ENCODE peak calls at places on chromosome 12, in eight cellular contexts. One of them, this sample, is unnamed.

GRCh38 chr12:124304314-124304790 is 9.5 kb downstream of the RFLNA start:
- DNase-seq in HL-60: no peak
- DNase-seq in activated CD4-positive, CD25-positive, alpha-beta regulatory T cell treated with anti-CD3 and anti-CD28 coated beads, Interleukin-2, amount 50 U/mL, for 72 hours: no peak
- DNase-seq in A172: no peak
- DNase-seq in upper lobe of right lung: no peak
- DNase-seq in T-helper 9 cell: no peak
- DNase-seq in lower lobe of right lung: peak
- DNase-seq in DMS79: no peak
- DNase-seq in this sample: no peak

GRCh38 chr12:41940571-41940970 is 204.1 kb downstream of the GXYLT1 start:
- DNase-seq in lower lobe of right lung: no peak
- DNase-seq in T-helper 9 cell: no peak
- DNase-seq in HL-60: no peak
- DNase-seq in A172: no peak
- DNase-seq in upper lobe of right lung: no peak
- DNase-seq in activated CD4-positive, CD25-positive, alpha-beta regulatory T cell treated with anti-CD3 and anti-CD28 coated beads, Interleukin-2, amount 50 U/mL, for 72 hours: no peak
- DNase-seq in DMS79: no peak
- DNase-seq in this sample: no peak

GRCh38 chr12:39357046-39357445 is 85.9 kb downstream of the KIF21A start:
- DNase-seq in lower lobe of right lung: no peak
- DNase-seq in T-helper 9 cell: no peak
- DNase-seq in upper lobe of right lung: no peak
- DNase-seq in DMS79: no peak
- DNase-seq in activated CD4-positive, CD25-positive, alpha-beta regulatory T cell treated with anti-CD3 and anti-CD28 coated beads, Interleukin-2, amount 50 U/mL, for 72 hours: no peak
- DNase-seq in HL-60: no peak
- DNase-seq in A172: no peak
- DNase-seq in this sample: no peak

GRCh38 chr12:50083301-50083700 is 1.8 kb upstream of the SMARCD1 start:
- DNase-seq in activated CD4-positive, CD25-positive, alpha-beta regulatory T cell treated with anti-CD3 and anti-CD28 coated beads, Interleukin-2, amount 50 U/mL, for 72 hours: no peak
- DNase-seq in upper lobe of right lung: no peak
- DNase-seq in T-helper 9 cell: no peak
- DNase-seq in DMS79: no peak
- DNase-seq in HL-60: no peak
- DNase-seq in A172: no peak
- DNase-seq in lower lobe of right lung: peak
- DNase-seq in this sample: no peak

GRCh38 chr12:113285679-113286645 is 48.9 kb downstream of the SLC8B1 start:
- DNase-seq in A172: no peak
- DNase-seq in activated CD4-positive, CD25-positive, alpha-beta regulatory T cell treated with anti-CD3 and anti-CD28 coated beads, Interleukin-2, amount 50 U/mL, for 72 hours: no peak
- DNase-seq in lower lobe of right lung: no peak
- DNase-seq in HL-60: no peak
- DNase-seq in DMS79: no peak
- DNase-seq in upper lobe of right lung: no peak
- DNase-seq in T-helper 9 cell: no peak
- DNase-seq in this sample: no peak

GRCh38 chr12:5783274-5783920 is 161.7 kb downstream of the ANO2 start:
- DNase-seq in T-helper 9 cell: no peak
- DNase-seq in DMS79: peak
- DNase-seq in activated CD4-positive, CD25-positive, alpha-beta regulatory T cell treated with anti-CD3 and anti-CD28 coated beads, Interleukin-2, amount 50 U/mL, for 72 hours: no peak
- DNase-seq in lower lobe of right lung: no peak
- DNase-seq in A172: no peak
- DNase-seq in HL-60: no peak
- DNase-seq in upper lobe of right lung: no peak
- DNase-seq in this sample: peak

GRCh38 chr12:114316076-114316475 is 89.9 kb downstream of the TBX5 start:
- DNase-seq in DMS79: no peak
- DNase-seq in activated CD4-positive, CD25-positive, alpha-beta regulatory T cell treated with anti-CD3 and anti-CD28 coated beads, Interleukin-2, amount 50 U/mL, for 72 hours: no peak
- DNase-seq in upper lobe of right lung: no peak
- DNase-seq in T-helper 9 cell: no peak
- DNase-seq in lower lobe of right lung: no peak
- DNase-seq in HL-60: no peak
- DNase-seq in A172: peak
- DNase-seq in this sample: peak

GRCh38 chr12:27844427-27845090 is 64.5 kb upstream of the MANSC4 start:
- DNase-seq in A172: no peak
- DNase-seq in upper lobe of right lung: no peak
- DNase-seq in lower lobe of right lung: no peak
- DNase-seq in T-helper 9 cell: no peak
- DNase-seq in DMS79: no peak
- DNase-seq in HL-60: no peak
- DNase-seq in activated CD4-positive, CD25-positive, alpha-beta regulatory T cell treated with anti-CD3 and anti-CD28 coated beads, Interleukin-2, amount 50 U/mL, for 72 hours: no peak
- DNase-seq in this sample: no peak

GRCh38 chr12:92470608-92471021 is 232.2 kb upstream of the PLEKHG7 start:
- DNase-seq in A172: no peak
- DNase-seq in upper lobe of right lung: no peak
- DNase-seq in T-helper 9 cell: no peak
- DNase-seq in activated CD4-positive, CD25-positive, alpha-beta regulatory T cell treated with anti-CD3 and anti-CD28 coated beads, Interleukin-2, amount 50 U/mL, for 72 hours: no peak
- DNase-seq in lower lobe of right lung: no peak
- DNase-seq in HL-60: no peak
- DNase-seq in DMS79: no peak
- DNase-seq in this sample: no peak

GRCh38 chr12:22377731-22378496 is 43.4 kb upstream of the ST8SIA1 start:
- DNase-seq in T-helper 9 cell: no peak
- DNase-seq in A172: peak
- DNase-seq in upper lobe of right lung: no peak
- DNase-seq in activated CD4-positive, CD25-positive, alpha-beta regulatory T cell treated with anti-CD3 and anti-CD28 coated beads, Interleukin-2, amount 50 U/mL, for 72 hours: no peak
- DNase-seq in lower lobe of right lung: no peak
- DNase-seq in DMS79: no peak
- DNase-seq in HL-60: no peak
- DNase-seq in this sample: no peak

GRCh38 chr12:67986632-67987031 is 2.6 kb upstream of the IFNG-AS1 start:
- DNase-seq in T-helper 9 cell: no peak
- DNase-seq in A172: no peak
- DNase-seq in HL-60: no peak
- DNase-seq in upper lobe of right lung: no peak
- DNase-seq in activated CD4-positive, CD25-positive, alpha-beta regulatory T cell treated with anti-CD3 and anti-CD28 coated beads, Interleukin-2, amount 50 U/mL, for 72 hours: no peak
- DNase-seq in lower lobe of right lung: no peak
- DNase-seq in DMS79: no peak
- DNase-seq in this sample: no peak

GRCh38 chr12:69388371-69388770 is 28.8 kb downstream of the YEATS4 start:
- DNase-seq in DMS79: no peak
- DNase-seq in HL-60: no peak
- DNase-seq in activated CD4-positive, CD25-positive, alpha-beta regulatory T cell treated with anti-CD3 and anti-CD28 coated beads, Interleukin-2, amount 50 U/mL, for 72 hours: no peak
- DNase-seq in upper lobe of right lung: no peak
- DNase-seq in T-helper 9 cell: no peak
- DNase-seq in lower lobe of right lung: no peak
- DNase-seq in A172: peak
- DNase-seq in this sample: peak

GRCh38 chr12:11718768-11719253 is 69.3 kb downstream of the ETV6 start:
- DNase-seq in upper lobe of right lung: no peak
- DNase-seq in A172: peak
- DNase-seq in HL-60: no peak
- DNase-seq in DMS79: no peak
- DNase-seq in lower lobe of right lung: no peak
- DNase-seq in activated CD4-positive, CD25-positive, alpha-beta regulatory T cell treated with anti-CD3 and anti-CD28 coated beads, Interleukin-2, amount 50 U/mL, for 72 hours: no peak
- DNase-seq in T-helper 9 cell: no peak
- DNase-seq in this sample: no peak

GRCh38 chr12:124783087-124783486 is 80.6 kb downstream of the SCARB1 start:
- DNase-seq in lower lobe of right lung: no peak
- DNase-seq in HL-60: no peak
- DNase-seq in activated CD4-positive, CD25-positive, alpha-beta regulatory T cell treated with anti-CD3 and anti-CD28 coated beads, Interleukin-2, amount 50 U/mL, for 72 hours: no peak
- DNase-seq in T-helper 9 cell: no peak
- DNase-seq in upper lobe of right lung: no peak
- DNase-seq in DMS79: no peak
- DNase-seq in A172: no peak
- DNase-seq in this sample: no peak

GRCh38 chr12:68358532-68359485 is 26.6 kb upstream of the MDM1 start:
- DNase-seq in T-helper 9 cell: peak
- DNase-seq in lower lobe of right lung: no peak
- DNase-seq in activated CD4-positive, CD25-positive, alpha-beta regulatory T cell treated with anti-CD3 and anti-CD28 coated beads, Interleukin-2, amount 50 U/mL, for 72 hours: no peak
- DNase-seq in DMS79: no peak
- DNase-seq in upper lobe of right lung: no peak
- DNase-seq in HL-60: no peak
- DNase-seq in A172: peak
- DNase-seq in this sample: peak

This sample was measured in foreskin keratinocyte.